ENCODE peak calls at places on chromosomes 11 and 22, in seven cellular contexts. Y is Peyer's patch, Z is pancreas, B is tibial artery, K is SK-N-SH, D is keratinocyte, X is IMR-90. U is an unnamed sample.

GRCh38 chr11:101880208-101880607 is 34.6 kb upstream of the CEP126 start:
- DNase-seq in Y (no peak), Z (no peak), B (no peak), K (peak; percentile 8), D (no peak), X (peak; percentile 79), U (no peak)

GRCh38 chr11:100563541-100564280 is 123.4 kb upstream of the ARHGAP42 start:
- DNase-seq in Y (no peak), Z (no peak), B (no peak), K (no peak), D (no peak), X (peak; percentile 45), U (no peak)

GRCh38 chr11:110297082-110297725 is 790 bp upstream of the RDX start:
- DNase-seq in Y (no peak), Z (no peak), B (no peak), K (no peak), D (no peak), X (peak; percentile 53), U (no peak)

GRCh38 chr11:38089728-38090127 is 1491.7 kb upstream of the RAG2 start:
- DNase-seq in Y (no peak), Z (no peak), B (no peak), K (no peak), D (peak; percentile 13), X (no peak), U (no peak)

GRCh38 chr11:23364076-23364475 is 503.8 kb upstream of the CCDC179 start:
- DNase-seq in Y (no peak), Z (no peak), B (no peak), K (no peak), D (no peak), X (peak; percentile 2), U (no peak)

GRCh38 chr22:43002198-43002577 is 12.8 kb downstream of the PACSIN2 start:
- DNase-seq in Y (no peak), Z (no peak), B (no peak), K (no peak), D (no peak), X (peak; percentile 91), U (no peak)

GRCh38 chr11:125842319-125842948 is 9.3 kb downstream of the PATE4 start:
- DNase-seq in Y (no peak), Z (no peak), B (no peak), K (no peak), D (no peak), X (no peak), U (no peak)

GRCh38 chr11:79244175-79244804 is 196.5 kb downstream of the TENM4 start:
- DNase-seq in Y (no peak), Z (no peak), B (no peak), K (no peak), D (peak; percentile 71), X (peak; percentile 97), U (no peak)

GRCh38 chr11:122108192-122108799 is 7.7 kb downstream of the BLID start:
- DNase-seq in Y (no peak), Z (no peak), B (no peak), K (no peak), D (no peak), X (peak; percentile 70), U (peak; percentile 45)

GRCh38 chr11:45652781-45653180 is 12.6 kb downstream of the CHST1 start:
- DNase-seq in Y (no peak), Z (no peak), B (no peak), K (no peak), D (peak; percentile 4), X (peak; percentile 52), U (peak; percentile 7)

GRCh38 chr11:4006946-4007680 is 87.5 kb upstream of the RRM1 start:
- DNase-seq in Y (no peak), Z (no peak), B (no peak), K (no peak), D (no peak), X (no peak), U (no peak)

GRCh38 chr22:49968831-49969661 is 8.5 kb downstream of the PIM3 start:
- DNase-seq in Y (peak; percentile 52), Z (peak; percentile 37), B (peak; percentile 64), K (peak; percentile 27), D (no peak), X (no peak), U (no peak)

GRCh38 chr11:77619576-77620198 is 17.9 kb downstream of the CLNS1A start:
- DNase-seq in Y (no peak), Z (no peak), B (no peak), K (no peak), D (no peak), X (peak; percentile 54), U (peak; percentile 50)

GRCh38 chr22:35528967-35529366 is 11.7 kb upstream of the RASD2 start:
- DNase-seq in Y (no peak), Z (no peak), B (no peak), K (no peak), D (no peak), X (no peak), U (no peak)

GRCh38 chr11:124725719-124726105 is 14.0 kb upstream of the NRGN start:
- DNase-seq in Y (no peak), Z (no peak), B (no peak), K (no peak), D (no peak), X (peak; percentile 77), U (no peak)

GRCh38 chr11:413120-414081 is 1.4 kb downstream of the SIGIRR start:
- DNase-seq in Y (no peak), Z (no peak), B (no peak), K (no peak), D (no peak), X (no peak), U (no peak)

GRCh38 chr11:106031210-106031845 is 9.3 kb upstream of the MSANTD4 start:
- DNase-seq in Y (no peak), Z (no peak), B (no peak), K (no peak), D (no peak), X (peak; percentile 35), U (no peak)

GRCh38 chr22:19037282-19038163 is 84.7 kb downstream of the DGCR2 start:
- DNase-seq in Y (no peak), Z (no peak), B (peak; percentile 45), K (no peak), D (no peak), X (no peak), U (no peak)

GRCh38 chr11:37124384-37124783 is 526.3 kb upstream of the RAG2 start:
- DNase-seq in Y (no peak), Z (no peak), B (no peak), K (no peak), D (no peak), X (no peak), U (no peak)

GRCh38 chr22:43993072-43993760 is 30.9 kb upstream of the PARVB start:
- DNase-seq in Y (peak; percentile 30), Z (no peak), B (no peak), K (peak; percentile 88), D (no peak), X (peak; percentile 64), U (peak; percentile 40)

GRCh38 chr11:105265859-105266258 is 126.3 kb upstream of the CARD18 start:
- DNase-seq in Y (no peak), Z (no peak), B (no peak), K (no peak), D (peak; percentile 25), X (peak; percentile 48), U (no peak)

GRCh38 chr22:22895776-22896445 is 8.3 kb downstream of the IGLL5 start:
- DNase-seq in Y (no peak), Z (no peak), B (peak; percentile 49), K (no peak), D (no peak), X (no peak), U (no peak)

GRCh38 chr22:22894740-22895731 is 7.4 kb downstream of the IGLL5 start:
- DNase-seq in Y (no peak), Z (no peak), B (peak; percentile 46), K (no peak), D (no peak), X (no peak), U (no peak)

GRCh38 chr22:22897036-22897435 is 9.4 kb downstream of the IGLL5 start:
- DNase-seq in Y (no peak), Z (no peak), B (peak; percentile 20), K (no peak), D (no peak), X (no peak), U (no peak)

GRCh38 chr22:22897947-22898346 is 10.3 kb downstream of the IGLL5 start:
- DNase-seq in Y (no peak), Z (no peak), B (no peak), K (no peak), D (no peak), X (no peak), U (no peak)

GRCh38 chr22:22896601-22897000 is 9.0 kb downstream of the IGLL5 start:
- DNase-seq in Y (no peak), Z (no peak), B (no peak), K (no peak), D (no peak), X (no peak), U (no peak)
- H3K36me3 ChIP-seq in Y (no peaks in the 10 kb centered on the region), Z (no peaks in the 10 kb centered on the region), B (no peaks in the 10 kb centered on the region), K (no peaks in the 10 kb centered on the region), D (no peaks in the 10 kb centered on the region), X (no peaks in the 10 kb centered on the region), U (no peaks in the 10 kb centered on the region)

GRCh38 chr11:69352715-69353325 is 58.9 kb downstream of the MYEOV start:
- DNase-seq in Y (no peak), Z (no peak), B (peak; percentile 9), K (no peak), D (peak; percentile 92), X (peak; percentile 99), U (peak; percentile 26)
- H3K36me3 ChIP-seq in Y (no peaks in the 10 kb centered on the region), Z (no peaks in the 10 kb centered on the region), B (no peaks in the 10 kb centered on the region), K (peaks cover 2% of the 10 kb centered on the region), D (no peaks in the 10 kb centered on the region), X (no peaks in the 10 kb centered on the region), U (no peaks in the 10 kb centered on the region)

GRCh38 chr11:94968334-94968958 is 4.9 kb downstream of the CWC15 start:
- DNase-seq in Y (no peak), Z (no peak), B (no peak), K (peak; percentile 34), D (no peak), X (peak; percentile 60), U (no peak)

GRCh38 chr11:94961255-94961654 is 12.1 kb downstream of the CWC15 start:
- DNase-seq in Y (no peak), Z (no peak), B (no peak), K (no peak), D (no peak), X (no peak), U (no peak)

GRCh38 chr11:94960488-94960887 is 12.9 kb downstream of the CWC15 start:
- DNase-seq in Y (no peak), Z (no peak), B (no peak), K (no peak), D (no peak), X (no peak), U (no peak)

GRCh38 chr11:94959179-94959578 is 14.2 kb downstream of the CWC15 start:
- DNase-seq in Y (no peak), Z (no peak), B (no peak), K (no peak), D (no peak), X (no peak), U (no peak)

GRCh38 chr11:94964934-94965333 is 8.4 kb downstream of the CWC15 start:
- DNase-seq in Y (no peak), Z (no peak), B (no peak), K (no peak), D (no peak), X (no peak), U (no peak)
- H3K36me3 ChIP-seq in Y (no peaks in the 10 kb centered on the region), Z (no peaks in the 10 kb centered on the region), B (peaks cover 94% of the 10 kb centered on the region), K (peaks cover 83% of the 10 kb centered on the region), D (peaks cover 25% of the 10 kb centered on the region), X (peaks cover 27% of the 10 kb centered on the region), U (peaks cover 40% of the 10 kb centered on the region)

DNA sequence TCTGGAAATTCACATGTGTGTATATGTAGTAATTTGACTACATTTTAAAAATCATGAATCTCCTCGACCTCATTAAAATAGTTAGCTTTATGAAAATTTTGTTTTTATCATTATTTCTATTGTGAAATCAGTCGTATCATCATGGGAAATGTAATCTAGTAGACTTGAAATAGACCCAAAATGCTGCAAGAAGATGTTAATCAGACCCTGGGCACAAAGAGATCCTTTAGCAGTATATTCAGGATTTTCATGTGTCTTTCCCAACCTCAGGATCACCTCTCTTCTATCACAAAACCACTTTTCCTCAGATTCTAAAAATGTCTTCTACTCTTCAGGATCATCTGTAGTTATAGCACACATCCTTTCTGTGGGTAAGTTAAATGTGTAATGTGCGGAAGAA is 74.9 kb upstream of the ADSL start:
- DNase-seq in Y (no peak), Z (no peak), B (no peak), K (no peak), D (no peak), X (no peak), U (no peak)
- H3K36me3 ChIP-seq in Y (no peaks in the 10 kb centered on the region), Z (no peaks in the 10 kb centered on the region), B (no peaks in the 10 kb centered on the region), K (no peaks in the 10 kb centered on the region), D (peaks cover 13% of the 10 kb centered on the region), X (peaks cover 19% of the 10 kb centered on the region), U (no peaks in the 10 kb centered on the region)